ENCODE peak calls at places on chromosomes 7 and 10, in ten cellular contexts. U is spleen, T is ovary, M is GM12878, V is heart left ventricle, J is breast epithelium, P is body of pancreas, R is thyroid gland, W is uterus, K is A549. A is an unnamed sample.

GRCh38 chr10:101609481-101609880 is 21.4 kb downstream of the DPCD start:
- DNase-seq in R (no peak), J (no peak), T (no peak), K (no peak), M (no peak), W (no peak), V (no peak), U (no peak), P (no peak), A (no peak)

GRCh38 chr10:124693396-124693795 is 50.8 kb downstream of the FAM53B start:
- DNase-seq in J (no peak), W (no peak), R (peak), T (no peak), P (no peak), V (no peak), K (no peak), M (no peak), U (no peak), A (no peak)

GRCh38 chr7:80154656-80155325 is 20.2 kb downstream of the GNAI1 start:
- DNase-seq in V (no peak), P (no peak), W (no peak), U (no peak), K (no peak), M (no peak), J (no peak), T (no peak), R (no peak), A (no peak)

GRCh38 chr7:92717601-92717981 is 118.8 kb downstream of the CDK6 start:
- DNase-seq in V (no peak), J (no peak), T (no peak), W (no peak), U (no peak), R (no peak), K (no peak), M (no peak), P (no peak), A (no peak)

GRCh38 chr7:46616636-46617035 is 695.6 kb upstream of the IGFBP3 start:
- DNase-seq in K (no peak), M (no peak), W (no peak), R (no peak), J (no peak), T (no peak), U (no peak), P (no peak), V (no peak), A (no peak)

GRCh38 chr10:16297652-16298051 is 139.2 kb upstream of the PTER start:
- DNase-seq in M (no peak), K (no peak), U (no peak), W (no peak), T (no peak), J (no peak), P (no peak), R (no peak), V (no peak), A (no peak)

GRCh38 chr10:71975087-71975890 is 11.1 kb downstream of the CHST3 start:
- DNase-seq in W (no peak), U (peak), P (peak), K (no peak), T (peak), V (peak), M (no peak), J (no peak), R (peak), A (peak)

GRCh38 chr7:101171442-101171837 is 6.1 kb upstream of the VGF start:
- DNase-seq in M (no peak), P (no peak), K (no peak), V (no peak), W (no peak), T (no peak), J (no peak), U (no peak), R (no peak), A (no peak)

GRCh38 chr7:20596653-20597052 is 18.8 kb upstream of the ABCB5 start:
- DNase-seq in M (no peak), V (no peak), R (no peak), J (no peak), K (no peak), U (no peak), P (no peak), T (no peak), W (no peak), A (no peak)

GRCh38 chr7:48114589-48114988 is 25.5 kb downstream of the UPP1 start:
- DNase-seq in T (no peak), M (no peak), K (no peak), W (no peak), R (no peak), P (no peak), U (no peak), J (no peak), V (no peak), A (no peak)

GRCh38 chr7:67021260-67021659 is 24.6 kb downstream of the TYW1 start:
- DNase-seq in P (no peak), K (no peak), R (no peak), U (no peak), T (no peak), M (no peak), W (no peak), J (no peak), V (no peak), A (peak)

GRCh38 chr7:78090616-78091015 is 292.0 kb downstream of the PHTF2 start:
- DNase-seq in P (no peak), M (no peak), V (no peak), K (no peak), J (no peak), R (no peak), U (no peak), W (no peak), T (no peak), A (no peak)

GRCh38 chr10:97220371-97220770 is 34.6 kb upstream of the SLIT1 start:
- DNase-seq in K (no peak), U (no peak), R (no peak), J (no peak), M (no peak), W (no peak), P (no peak), V (no peak), T (no peak), A (no peak)

GRCh38 chr10:68992721-68993440 is 4.3 kb downstream of the KIFBP start:
- DNase-seq in R (peak), J (peak), T (peak), W (no peak), U (no peak), P (peak), K (no peak), M (no peak), V (no peak), A (peak)

GRCh38 chr10:73625004-73625883 is 16.0 kb downstream of the MYOZ1 start:
- DNase-seq in W (no peak), V (peak), R (peak), M (no peak), P (peak), T (peak), J (no peak), K (peak), U (peak), A (peak)

GRCh38 chr10:5927306-5927705 is 37.3 kb downstream of the FBH1 start:
- DNase-seq in W (no peak), K (no peak), J (no peak), U (no peak), R (no peak), P (no peak), M (no peak), V (no peak), T (no peak), A (no peak)

GRCh38 chr7:129283938-129284337 is 59.1 kb downstream of the AHCYL2 start:
- DNase-seq in R (no peak), P (no peak), J (no peak), M (no peak), K (no peak), U (no peak), V (no peak), T (no peak), W (no peak), A (no peak)
- H3K27ac ChIP-seq in R (no peak), P (no peak), J (no peak), M (no peak), K (no peak), U (no peak), V (no peak), T (no peak), W (no peak), A (no peak)

GRCh38 chr10:93072225-93072712 is 1.4 kb upstream of the CYP26A1 start:
- DNase-seq in U (no peak), V (no peak), W (no peak), M (no peak), T (no peak), R (no peak), K (no peak), P (no peak), J (peak), A (no peak)
- H3K4me3 ChIP-seq in U (no peak), V (peak), W (peak), M (no peak), T (peak), R (peak), K (no peak), P (no peak), J (peak), A (no peak)

GRCh38 chr7:106625678-106626301 is 35.2 kb downstream of the CCDC71L start:
- DNase-seq in P (no peak), V (no peak), K (no peak), J (no peak), R (no peak), M (no peak), T (no peak), U (no peak), W (no peak), A (no peak)

GRCh38 chr7:106623846-106624245 is 37.1 kb downstream of the CCDC71L start:
- DNase-seq in M (no peak), U (no peak), J (no peak), V (no peak), P (no peak), T (no peak), R (no peak), K (peak), W (no peak), A (no peak)

GRCh38 chr7:106629521-106629920 is 31.4 kb downstream of the CCDC71L start:
- DNase-seq in M (no peak), T (no peak), P (no peak), V (no peak), U (no peak), J (no peak), W (no peak), K (no peak), R (no peak), A (no peak)

GRCh38 chr7:106623315-106623660 is 37.7 kb downstream of the CCDC71L start:
- DNase-seq in V (no peak), M (no peak), W (no peak), R (no peak), P (no peak), U (no peak), J (no peak), T (no peak), K (no peak), A (no peak)

GRCh38 chr7:106626376-106627293 is 34.3 kb downstream of the CCDC71L start:
- DNase-seq in M (no peak), W (no peak), V (no peak), K (no peak), U (no peak), P (peak), T (no peak), J (no peak), R (peak), A (no peak)
- TF ChIP-seq POLR2A in M (no peak), W (no peak), V (no peak), K (no peak), U (no peak), P (no peak), T (no peak), J (no peak), R (no peak), A (no peak)

DNA sequence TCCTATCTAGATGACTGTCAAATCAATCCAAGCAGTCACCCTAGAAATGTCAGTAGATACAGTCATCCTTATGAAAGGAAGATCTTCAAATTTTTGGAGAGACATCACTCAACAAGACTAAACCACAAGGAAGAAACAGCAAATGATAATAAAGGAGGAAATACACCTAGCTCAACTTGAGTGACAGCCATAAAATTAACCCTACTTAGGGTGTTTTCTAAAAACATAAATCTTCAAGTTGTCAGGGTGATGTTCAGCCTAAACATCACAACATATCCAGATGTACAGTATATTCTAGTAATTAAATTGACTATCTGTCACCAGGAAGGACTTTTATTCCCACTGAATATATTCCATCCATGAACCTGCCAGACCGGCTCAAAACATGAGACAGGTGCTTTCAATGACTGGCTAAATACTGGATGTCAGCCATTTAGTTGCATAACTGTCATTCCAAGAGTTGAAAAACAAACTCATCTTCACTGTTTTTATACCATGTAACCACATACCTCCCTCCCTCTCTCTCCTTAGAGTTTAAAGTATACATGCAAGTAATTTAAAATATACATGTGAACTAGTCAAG is 298.1 kb upstream of the NEBL start:
- DNase-seq in J (peak), T (no peak), K (peak), R (peak), W (no peak), M (no peak), U (no peak), V (no peak), P (no peak), A (no peak)
- H3K27ac ChIP-seq in J (peak), T (no peak), K (peak), R (peak), W (no peak), M (no peak), U (no peak), V (no peak), P (no peak), A (no peak)

GRCh38 chr10:104099274-104099673 is 13.6 kb upstream of the COL17A1 start:
- DNase-seq in T (no peak), R (no peak), W (no peak), K (no peak), V (no peak), M (no peak), J (no peak), P (no peak), U (no peak), A (no peak)
- H3K4me3 ChIP-seq in T (no peak), R (no peak), W (no peak), K (no peak), V (no peak), M (no peak), J (no peak), P (no peak), U (no peak), A (no peak)

GRCh38 chr10:11299125-11299524 is 281.5 kb downstream of the CELF2 start:
- DNase-seq in M (no peak), V (no peak), T (no peak), J (no peak), K (no peak), W (no peak), R (no peak), P (no peak), U (no peak), A (no peak)

GRCh38 chr10:11295492-11295891 is 277.8 kb downstream of the CELF2 start:
- DNase-seq in T (no peak), W (no peak), J (no peak), P (no peak), V (no peak), U (no peak), M (no peak), K (no peak), R (no peak), A (no peak)

GRCh38 chr10:11298116-11298515 is 280.4 kb downstream of the CELF2 start:
- DNase-seq in P (no peak), V (no peak), J (no peak), M (no peak), W (no peak), K (no peak), R (no peak), T (no peak), U (no peak), A (peak)

GRCh38 chr10:11294831-11295230 is 277.2 kb downstream of the CELF2 start:
- DNase-seq in U (no peak), K (no peak), T (no peak), J (no peak), R (no peak), P (no peak), V (no peak), M (no peak), W (no peak), A (no peak)

DNA sequence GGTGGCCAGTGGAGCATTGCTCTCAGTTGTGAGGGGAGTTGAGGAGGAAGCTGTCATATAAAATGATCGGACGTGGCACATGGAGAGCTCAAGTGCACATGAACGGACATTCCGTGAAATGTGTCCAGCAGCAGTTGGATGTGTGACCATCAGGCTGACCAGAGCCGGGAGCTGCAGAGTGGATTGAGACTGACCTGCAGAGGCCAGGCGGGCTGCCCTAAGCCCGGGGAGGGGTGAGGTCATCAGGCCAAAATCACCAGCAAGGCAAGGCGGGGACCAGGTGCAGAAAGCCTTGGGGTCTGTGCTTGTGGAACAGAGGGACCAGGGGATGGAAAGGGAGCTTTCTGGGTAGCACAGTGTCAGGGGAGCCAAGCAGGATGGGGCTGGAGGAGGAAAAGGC is 279.5 kb downstream of the CELF2 start:
- DNase-seq in K (no peak), P (no peak), V (no peak), M (no peak), U (no peak), J (no peak), W (no peak), R (no peak), T (no peak), A (no peak)
- TF ChIP-seq POLR2A in K (no peak), P (no peak), V (no peak), M (no peak), U (no peak), J (no peak), W (no peak), R (no peak), T (no peak), A (no peak)

DNA sequence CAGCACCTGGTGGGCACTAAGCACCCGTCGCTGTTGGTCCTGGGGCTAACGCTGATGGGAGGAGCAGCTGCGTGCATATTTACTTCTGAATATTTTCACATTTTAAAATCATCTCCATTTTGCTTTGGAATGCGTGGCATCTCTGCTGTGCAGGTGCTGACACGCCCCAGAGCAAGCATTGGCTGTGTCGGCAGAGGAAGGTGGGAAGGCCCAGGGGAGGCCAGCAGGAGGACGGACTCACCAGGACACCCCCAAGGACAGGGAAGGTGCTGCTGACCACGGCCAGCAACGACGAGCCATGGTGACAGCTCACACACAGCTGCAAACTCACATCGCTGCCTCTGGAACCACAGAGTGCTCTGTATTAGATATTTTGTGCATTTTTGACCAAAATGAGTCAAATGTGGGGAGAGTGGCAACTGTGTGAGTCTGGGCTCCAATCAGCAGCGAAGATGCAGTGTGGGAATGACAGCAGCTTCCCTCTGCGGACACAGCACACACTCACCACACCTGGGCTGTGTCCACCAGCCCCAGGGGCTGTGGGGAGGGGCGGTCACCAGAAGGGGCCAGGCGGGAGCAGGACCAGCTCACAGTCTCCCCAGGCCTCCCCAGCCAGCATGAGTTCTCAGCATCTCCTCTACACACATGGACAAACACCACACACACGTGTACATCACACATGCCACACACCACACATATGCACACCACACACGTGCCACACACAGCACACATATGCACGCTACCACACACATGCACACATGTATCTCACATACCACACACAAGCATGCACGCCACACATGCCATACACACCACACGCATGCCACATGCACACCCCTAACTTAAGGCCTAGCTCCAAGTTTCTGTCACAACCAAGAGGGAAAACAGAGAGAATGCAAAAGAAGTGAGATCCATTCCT is 58.2 kb downstream of the PTPRN2 start:
- DNase-seq in P (no peak), W (no peak), R (no peak), J (no peak), K (no peak), U (no peak), M (no peak), T (no peak), V (no peak), A (no peak)
- H3K27ac ChIP-seq in P (no peak), W (no peak), R (no peak), J (no peak), K (no peak), U (no peak), M (no peak), T (no peak), V (no peak), A (no peak)

GRCh38 chr10:30894221-30894620 is 137.4 kb downstream of the ZNF438 start:
- DNase-seq in P (no peak), V (no peak), R (no peak), W (no peak), U (no peak), J (no peak), T (no peak), K (no peak), M (no peak), A (no peak)

GRCh38 chr10:30887839-30888238 is 143.8 kb downstream of the ZNF438 start:
- DNase-seq in K (no peak), V (no peak), J (no peak), U (no peak), T (no peak), P (no peak), W (no peak), M (no peak), R (no peak), A (no peak)

GRCh38 chr10:30897045-30897444 is 134.6 kb downstream of the ZNF438 start:
- DNase-seq in R (no peak), M (no peak), T (no peak), U (no peak), P (no peak), W (no peak), K (no peak), V (no peak), J (no peak), A (no peak)

GRCh38 chr10:30897547-30897946 is 134.1 kb downstream of the ZNF438 start:
- DNase-seq in K (no peak), J (no peak), T (no peak), R (no peak), P (no peak), U (no peak), W (no peak), V (no peak), M (no peak), A (no peak)

GRCh38 chr10:30893208-30893607 is 138.5 kb downstream of the ZNF438 start:
- DNase-seq in M (no peak), T (no peak), P (no peak), U (no peak), W (no peak), K (no peak), J (no peak), R (no peak), V (no peak), A (no peak)
- H3K4me3 ChIP-seq in M (no peak), T (no peak), P (no peak), U (no peak), W (no peak), K (no peak), J (no peak), R (no peak), V (no peak), A (no peak)

GRCh38 chr7:5695037-5695708 is 86.3 kb downstream of the RNF216 start:
- DNase-seq in M (peak), T (no peak), J (peak), P (no peak), W (peak), R (no peak), U (peak), V (peak), K (no peak), A (no peak)
- TF ChIP-seq POLR2A in M (peak), T (no peak), J (no peak), P (no peak), W (peak), R (no peak), U (no peak), V (peak), K (no peak), A (peak)

GRCh38 chr10:24468281-24468751 is 255.4 kb downstream of the ARHGAP21 start:
- DNase-seq in T (no peak), W (no peak), K (no peak), V (no peak), M (no peak), U (no peak), P (peak), J (peak), R (no peak), A (no peak)
- H3K27ac ChIP-seq in T (no peak), W (no peak), K (no peak), V (no peak), M (no peak), U (no peak), P (no peak), J (peak), R (peak), A (no peak)

A was measured in adrenal gland.